ENCODE peak calls at places on chromosomes 12 and 14, in nine cellular contexts. S is lower lobe of right lung, Y is fibroblast of pulmonary artery, G is psoas muscle, T is fibroblast of mammary gland, V is cardiac muscle cell, I is right atrium auricular region, W is BJ, R is heart right ventricle. J is an unnamed sample.

GRCh38 chr12:84070311-84070710 is 842.3 kb downstream of the SLC6A15 start:
- DNase-seq in S (no peak), Y (peak; percentile 34), G (peak; percentile 37), T (peak; percentile 98), V (no peak), I (no peak), W (peak; percentile 96), R (no peak), J (no peak)

GRCh38 chr12:21677622-21678277 is 20.1 kb upstream of the LDHB start:
- DNase-seq in S (no peak), Y (no peak), G (no peak), T (peak; percentile 42), V (no peak), I (no peak), W (no peak), R (no peak), J (no peak)

GRCh38 chr14:52348796-52349195 is 34.7 kb downstream of the PTGER2 start:
- DNase-seq in S (no peak), Y (peak; percentile 65), G (no peak), T (peak; percentile 68), V (no peak), I (no peak), W (no peak), R (no peak), J (no peak)

GRCh38 chr14:54194501-54194900 is 202.3 kb upstream of the CDKN3 start:
- DNase-seq in S (no peak), Y (peak; percentile 57), G (no peak), T (no peak), V (no peak), I (no peak), W (no peak), R (no peak), J (no peak)

GRCh38 chr12:52828156-52829090 is 5.7 kb downstream of the KRT79 start:
- DNase-seq in S (no peak), Y (peak; percentile 71), G (no peak), T (peak; percentile 15), V (no peak), I (no peak), W (no peak), R (no peak), J (no peak)

GRCh38 chr12:75568387-75568786 is 57.0 kb upstream of the KRR1 start:
- DNase-seq in S (no peak), Y (no peak), G (no peak), T (no peak), V (no peak), I (no peak), W (no peak), R (no peak), J (no peak)

GRCh38 chr12:116389990-116390655 is 112.6 kb upstream of the MED13L start:
- DNase-seq in S (no peak), Y (peak; percentile 95), G (no peak), T (peak; percentile 99), V (no peak), I (no peak), W (peak; percentile 84), R (no peak), J (no peak)

GRCh38 chr12:124851344-124851743 is 12.3 kb downstream of the SCARB1 start:
- DNase-seq in S (no peak), Y (no peak), G (no peak), T (no peak), V (no peak), I (no peak), W (no peak), R (no peak), J (no peak)

GRCh38 chr14:103716091-103716801 is 636 bp downstream of the ZFYVE21 start:
- DNase-seq in S (peak; percentile 72), Y (no peak), G (peak; percentile 52), T (no peak), V (no peak), I (no peak), W (no peak), R (no peak), J (no peak)

GRCh38 chr12:124457287-124458219 is 109.9 kb downstream of the NCOR2 start:
- DNase-seq in S (peak; percentile 86), Y (peak; percentile 67), G (peak; percentile 82), T (peak; percentile 61), V (no peak), I (peak; percentile 96), W (peak; percentile 45), R (peak; percentile 84), J (no peak)

GRCh38 chr12:27083861-27084271 is 1.5 kb upstream of the C12orf71 start:
- DNase-seq in S (no peak), Y (peak; percentile 76), G (no peak), T (peak; percentile 59), V (no peak), I (no peak), W (peak; percentile 23), R (peak; percentile 5), J (no peak)

GRCh38 chr12:113030875-113031525 is 25.5 kb upstream of the DTX1 start:
- DNase-seq in S (no peak), Y (peak; percentile 77), G (no peak), T (peak; percentile 66), V (peak; percentile 63), I (no peak), W (no peak), R (peak; percentile 13), J (peak; percentile 24)
- H3K4me3 ChIP-seq in S (no peak overlapping the region), Y (no peak overlapping the region), G (no peak overlapping the region), T (no peak overlapping the region), V (no peak overlapping the region), I (no peak overlapping the region), W (no peak overlapping the region), R (no peak overlapping the region), J (no peak overlapping the region)

DNA sequence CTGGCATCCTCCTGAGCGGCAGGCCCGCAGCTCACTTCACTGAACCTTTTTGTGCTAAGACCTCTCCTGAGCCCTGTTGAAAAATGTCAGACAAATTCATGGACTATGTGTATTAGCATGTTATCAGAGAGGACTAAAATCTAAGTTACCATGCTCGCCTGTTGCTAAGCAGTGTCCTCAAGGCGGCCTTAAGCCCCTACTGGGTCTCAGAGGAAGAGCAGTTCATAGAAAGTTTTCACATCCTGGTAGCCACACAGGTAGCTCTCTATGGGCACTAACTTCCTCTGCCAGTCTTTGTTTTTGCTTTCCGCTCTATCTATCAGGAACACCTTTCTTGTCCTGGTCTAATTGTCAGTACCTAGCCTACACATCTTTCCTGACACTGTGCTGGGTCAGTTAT is 306.6 kb upstream of the MIS18BP1 start:
- DNase-seq in S (no peak), Y (no peak), G (no peak), T (no peak), V (no peak), I (no peak), W (no peak), R (no peak), J (no peak)
- TF ChIP-seq CTCF in S (no peak), Y (no peak), G (no peak), T (no peak), V (no peak), I (no peak), W (no peak), R (no peak), J (no peak)

DNA sequence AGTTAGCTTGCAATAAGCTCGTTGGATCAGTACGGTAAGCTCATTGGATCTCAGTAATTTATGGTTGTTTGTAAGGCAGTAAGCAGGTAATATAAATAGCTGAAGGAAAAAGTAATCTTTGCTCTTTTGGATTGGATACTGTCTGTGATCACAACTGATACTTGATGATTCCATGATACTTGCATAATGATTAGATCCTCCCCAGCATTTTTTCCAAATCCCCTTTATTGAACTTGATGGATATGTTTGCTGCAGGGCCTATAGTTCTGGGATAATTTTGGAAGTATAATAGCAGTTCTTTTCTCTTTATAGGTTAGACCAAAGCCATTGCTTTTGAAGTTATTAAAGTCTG is 5.2 kb downstream of the MDM2 start:
- DNase-seq in S (no peak), Y (no peak), G (no peak), T (no peak), V (no peak), I (no peak), W (no peak), R (no peak), J (no peak)
- H3K4me3 ChIP-seq in S (no peak overlapping the region), Y (peak overlapping the region; percentile 98), G (peak overlapping the region; percentile 93), T (no peak overlapping the region), V (no peak overlapping the region), I (no peak overlapping the region), W (no peak overlapping the region), R (no peak overlapping the region), J (no peak overlapping the region)

GRCh38 chr14:106039400-106039799 is 513.0 kb downstream of the TMEM121 start:
- DNase-seq in S (peak; percentile 65), Y (no peak), G (no peak), T (peak; percentile 2), V (no peak), I (no peak), W (no peak), R (no peak), J (peak; percentile 15)

GRCh38 chr14:106044515-106044914 is 518.1 kb downstream of the TMEM121 start:
- DNase-seq in S (no peak), Y (no peak), G (no peak), T (no peak), V (no peak), I (no peak), W (no peak), R (no peak), J (no peak)

DNA sequence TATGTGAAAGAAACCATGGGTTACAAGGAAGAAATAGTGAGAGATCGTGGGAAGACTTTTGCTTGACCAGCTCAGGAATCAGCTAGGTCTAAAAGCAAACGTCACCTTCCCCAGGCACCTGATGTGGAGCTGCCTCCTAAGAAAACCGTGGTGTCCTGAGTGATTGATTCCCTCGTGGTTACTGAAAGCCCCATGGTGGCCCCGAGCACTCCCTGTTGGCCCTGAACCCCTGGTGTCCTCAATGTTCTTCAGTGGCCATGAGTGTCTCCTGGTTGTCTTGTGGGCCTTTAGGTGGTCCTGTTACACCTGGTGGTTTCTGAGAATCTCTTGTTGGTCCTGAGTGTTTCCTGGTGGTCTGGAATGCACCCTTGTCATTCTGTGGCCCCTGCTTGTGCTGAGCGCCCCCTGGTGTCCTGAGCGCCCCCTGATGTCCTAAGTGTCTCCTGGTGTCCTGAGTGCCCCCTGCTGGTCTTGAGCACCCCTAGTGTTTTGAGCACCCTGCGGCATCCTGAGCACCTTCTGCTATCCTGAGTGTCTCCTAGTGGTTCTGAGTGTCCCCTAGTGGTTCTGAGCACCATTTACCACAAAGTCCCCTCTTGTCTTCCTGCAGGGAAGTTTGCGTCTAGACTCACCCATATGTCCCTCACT is 518.7 kb downstream of the TMEM121 start:
- DNase-seq in S (peak; percentile 76), Y (no peak), G (peak; percentile 18), T (peak; percentile 29), V (no peak), I (no peak), W (no peak), R (peak; percentile 4), J (peak; percentile 39)
- TF ChIP-seq CTCF in S (peak; percentile 49), Y (no peak), G (no peak), T (peak; percentile 44), V (no peak), I (peak; percentile 44), W (no peak), R (no peak), J (peak; percentile 13)

GRCh38 chr12:6751767-6752166 is 1.2 kb downstream of the MLF2 start:
- DNase-seq in S (no peak), Y (no peak), G (no peak), T (no peak), V (no peak), I (no peak), W (no peak), R (no peak), J (peak; percentile 61)
- H3K4me3 ChIP-seq in S (peak overlapping the region; percentile 97), Y (peak overlapping the region; percentile 90), G (peak overlapping the region; percentile 99), T (peak overlapping the region; percentile 83), V (peak overlapping the region; percentile 68), I (no peak overlapping the region), W (peak overlapping the region; percentile 98), R (peak overlapping the region; percentile 86), J (no peak overlapping the region)